ENCODE peak calls at places on chromosome 20, in eight cellular contexts. P, K, E, A, H, I, N and G are unnamed samples.

GRCh38 chr20:41047975-41048305 is 19.3 kb downstream of the TOP1 start:
- DNase-seq in P (no peak), K (no peak), E (no peak), A (no peak), H (no peak), I (no peak), N (no peak), G (no peak)

GRCh38 chr20:45343445-45343866 is 4.8 kb downstream of the SDC4 start:
- DNase-seq in P (no peak), K (no peak), E (no peak), A (no peak), H (no peak), I (no peak), N (no peak), G (no peak)

GRCh38 chr20:55095745-55096450 is 620.5 kb downstream of the DOK5 start:
- DNase-seq in P (no peak), K (no peak), E (no peak), A (no peak), H (no peak), I (no peak), N (no peak), G (no peak)

GRCh38 chr20:1010659-1011058 is 8.5 kb upstream of the RSPO4 start:
- DNase-seq in P (no peak), K (no peak), E (peak; percentile 20), A (no peak), H (no peak), I (no peak), N (no peak), G (no peak)

GRCh38 chr20:50642288-50642803 is 49.0 kb downstream of the RIPOR3 start:
- DNase-seq in P (no peak), K (no peak), E (no peak), A (no peak), H (no peak), I (no peak), N (no peak), G (no peak)

GRCh38 chr20:41380551-41381262 is 14.1 kb upstream of the EMILIN3 start:
- DNase-seq in P (no peak), K (peak; percentile 37), E (no peak), A (no peak), H (peak; percentile 47), I (no peak), N (no peak), G (no peak)

GRCh38 chr20:11234181-11234969 is 560.6 kb upstream of the JAG1 start:
- DNase-seq in P (no peak), K (no peak), E (peak; percentile 34), A (peak; percentile 44), H (no peak), I (no peak), N (no peak), G (no peak)

GRCh38 chr20:23874747-23875146 is 4.8 kb downstream of the CST5 start:
- DNase-seq in P (no peak), K (no peak), E (no peak), A (no peak), H (no peak), I (no peak), N (no peak), G (no peak)

GRCh38 chr20:43570496-43570895 is 11.7 kb downstream of the SGK2 start:
- DNase-seq in P (no peak), K (no peak), E (no peak), A (no peak), H (peak; percentile 51), I (no peak), N (no peak), G (no peak)

GRCh38 chr20:2519115-2519815 is 10.6 kb upstream of the ZNF343 start:
- DNase-seq in P (no peak), K (no peak), E (no peak), A (no peak), H (no peak), I (no peak), N (no peak), G (no peak)

GRCh38 chr20:37237656-37238055 is 24.0 kb downstream of the GHRH start:
- DNase-seq in P (no peak), K (no peak), E (no peak), A (no peak), H (no peak), I (no peak), N (no peak), G (no peak)

GRCh38 chr20:32562495-32562911 is 22.6 kb downstream of the NOL4L start:
- DNase-seq in P (no peak), K (no peak), E (no peak), A (no peak), H (no peak), I (no peak), N (no peak), G (no peak)

GRCh38 chr20:48236485-48237055 is 451.3 kb upstream of the SULF2 start:
- DNase-seq in P (no peak), K (peak; percentile 60), E (no peak), A (no peak), H (peak; percentile 9), I (no peak), N (no peak), G (no peak)

GRCh38 chr20:48238781-48239180 is 453.5 kb upstream of the SULF2 start:
- DNase-seq in P (no peak), K (peak; percentile 29), E (no peak), A (no peak), H (no peak), I (no peak), N (no peak), G (no peak)

GRCh38 chr20:48236001-48236400 is 450.7 kb upstream of the SULF2 start:
- DNase-seq in P (peak; percentile 17), K (peak; percentile 19), E (no peak), A (no peak), H (peak; percentile 11), I (no peak), N (no peak), G (no peak)

GRCh38 chr20:48241482-48241881 is 456.2 kb upstream of the SULF2 start:
- DNase-seq in P (no peak), K (peak; percentile 36), E (no peak), A (no peak), H (no peak), I (no peak), N (no peak), G (no peak)

GRCh38 chr20:48238326-48238725 is 453.0 kb upstream of the SULF2 start:
- DNase-seq in P (no peak), K (peak; percentile 60), E (no peak), A (no peak), H (no peak), I (no peak), N (no peak), G (no peak)
- TF ChIP-seq POLR2AphosphoS5 in P (no peak), K (peak; percentile 26), E (no peak), A (no peak), H (no peak), I (no peak), N (no peak), G (no peak)

DNA sequence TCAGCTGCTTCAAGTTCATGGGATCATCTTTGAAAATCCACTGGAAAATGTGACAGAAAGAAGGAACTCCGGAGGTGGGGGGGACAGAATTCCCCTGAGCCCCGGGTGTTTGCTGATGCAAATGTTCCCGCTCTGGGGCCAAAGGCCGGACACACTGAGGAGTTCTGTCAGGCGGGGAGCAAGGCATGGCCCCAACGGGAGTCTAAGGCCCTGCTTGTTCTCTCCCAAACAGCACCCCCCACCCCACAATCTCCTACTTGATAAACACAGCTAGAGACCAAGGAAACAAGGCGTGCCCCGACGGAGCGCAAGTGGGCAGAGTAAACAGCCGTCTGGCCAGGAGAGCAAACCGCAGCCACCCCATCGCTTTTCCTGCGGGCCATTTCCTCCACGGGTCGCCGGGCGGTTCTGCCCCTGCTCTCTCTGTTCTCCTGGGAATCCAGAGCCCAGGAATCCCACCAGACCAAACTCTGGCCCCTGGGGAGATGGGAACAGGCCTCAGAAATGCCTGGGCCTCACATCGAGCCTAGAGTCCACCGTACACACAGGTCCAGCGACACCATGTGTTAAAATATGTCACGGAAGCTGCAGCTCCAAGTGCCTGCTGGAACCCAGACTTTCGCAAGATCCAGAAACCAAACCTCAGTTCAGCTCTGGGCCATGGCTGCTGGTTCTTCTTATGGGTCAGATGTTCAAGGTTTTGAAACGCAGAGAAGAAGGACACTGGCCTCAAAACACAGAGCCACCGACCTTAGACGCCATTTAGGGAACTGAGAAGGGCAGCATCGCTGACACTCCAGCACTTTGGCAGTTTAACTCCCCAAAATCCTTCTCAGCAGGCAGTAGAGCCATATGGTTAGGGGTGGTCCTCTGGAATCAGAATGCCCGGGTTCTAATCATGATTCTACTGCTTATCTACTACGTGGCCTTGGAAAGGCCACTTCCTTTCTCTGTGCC is 104.2 kb downstream of the PREX1 start:
- DNase-seq in P (no peak), K (peak; percentile 78), E (no peak), A (peak; percentile 37), H (peak; percentile 82), I (no peak), N (no peak), G (peak; percentile 88)
- TF ChIP-seq POLR2AphosphoS5 in P (no peak), K (no peak), E (no peak), A (peak; percentile 27), H (peak; percentile 63), I (no peak), N (no peak), G (no peak)

DNA sequence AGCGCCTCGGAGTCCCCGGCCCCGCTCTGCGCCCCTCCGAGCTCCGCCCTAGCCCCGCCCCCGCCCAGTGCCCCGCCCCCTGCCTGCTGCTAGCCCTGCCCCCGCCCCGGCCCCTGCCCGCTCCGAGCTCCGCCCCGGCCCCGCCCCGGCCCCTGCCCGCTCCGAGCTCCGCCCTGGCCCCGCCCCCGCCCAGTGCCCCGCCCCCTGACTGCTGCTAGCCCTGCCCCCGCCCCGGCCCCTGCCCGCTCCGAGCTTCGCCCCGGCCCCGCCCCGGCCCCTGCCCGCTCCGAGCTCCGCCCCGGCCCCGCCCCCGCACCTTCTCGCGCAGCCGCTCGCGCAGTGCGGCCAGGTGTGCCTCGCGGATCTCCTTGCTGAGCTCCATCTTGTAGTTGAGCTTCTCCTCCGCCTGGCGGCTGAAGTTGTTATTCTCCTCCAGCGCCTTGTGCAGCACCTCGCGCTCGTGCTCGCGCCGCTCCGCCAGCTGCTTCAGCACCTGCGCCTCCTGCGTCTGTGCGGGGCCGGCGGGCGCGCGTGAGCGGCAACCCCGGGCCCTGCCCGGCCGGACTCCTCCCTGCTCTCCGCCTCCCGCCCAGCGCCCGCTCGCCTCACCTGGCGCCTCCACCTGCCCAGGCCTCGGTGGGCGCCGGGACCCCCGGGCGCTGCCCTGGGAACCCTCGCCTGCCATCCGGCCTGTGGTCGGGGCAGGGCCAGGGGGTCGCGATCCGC is 11.3 kb downstream of the STMN3 start:
- DNase-seq in P (peak; percentile 95), K (peak; percentile 91), E (peak; percentile 48), A (peak; percentile 57), H (peak; percentile 99), I (no peak), N (peak; percentile 79), G (peak; percentile 63)
- TF ChIP-seq POLR2AphosphoS5 in P (peak; percentile 22), K (no peak), E (no peak), A (no peak), H (peak; percentile 76), I (no peak), N (peak; percentile 77), G (no peak)

DNA sequence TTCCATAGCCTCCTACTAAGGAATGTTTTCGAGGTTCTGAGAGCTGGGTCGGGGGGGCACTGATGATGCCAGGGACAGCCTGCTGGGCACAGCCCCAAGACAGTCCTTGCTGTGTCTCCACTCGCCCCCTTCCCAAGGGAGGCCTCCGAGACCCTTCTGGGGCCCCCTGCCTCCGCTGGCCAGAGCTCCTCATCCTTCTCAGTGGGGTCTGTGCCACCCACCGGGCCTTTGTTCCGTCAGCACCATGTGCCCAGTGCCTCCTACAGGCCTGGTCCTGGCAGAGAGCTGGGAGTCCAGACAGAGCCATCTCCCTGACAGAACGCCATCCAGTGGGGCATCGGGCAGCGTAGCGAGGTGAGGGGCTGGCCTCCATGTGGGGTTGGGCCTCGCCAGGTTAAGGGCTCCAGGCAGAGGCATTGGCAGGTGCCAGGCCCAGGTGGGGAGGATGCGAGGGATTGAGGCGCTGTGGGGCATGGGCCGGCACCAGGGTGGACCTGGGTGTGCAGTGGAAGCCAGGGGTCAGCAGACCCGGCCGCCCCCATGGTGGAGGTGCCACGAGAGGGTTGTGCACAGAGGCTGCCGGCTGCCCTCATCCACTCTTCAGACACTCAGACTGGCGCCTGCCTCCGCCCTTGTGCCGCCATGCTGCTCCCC is 13.3 kb downstream of the RBM38 start:
- DNase-seq in P (no peak), K (no peak), E (no peak), A (no peak), H (peak; percentile 71), I (no peak), N (no peak), G (no peak)
- TF ChIP-seq POLR2AphosphoS5 in P (no peak), K (no peak), E (peak; percentile 45), A (no peak), H (no peak), I (no peak), N (no peak), G (no peak)